ENCODE peak calls at places on chromosomes 1 and 21, in eight cellular contexts. G, I, X, W, M, V, H and R are unnamed samples.

GRCh38 chr1:226629210-226629895 is 80.8 kb downstream of the STUM start:
- DNase-seq in V (no peak), W (no peak), M (no peak), H (no peak), I (no peak), X (no peak), G (no peak), R (no peak)

GRCh38 chr1:40583980-40584379 is 52.5 kb downstream of the ZNF684 start:
- DNase-seq in G (no peak), X (no peak), W (no peak), V (no peak), H (no peak), M (no peak), I (no peak), R (no peak)

GRCh38 chr1:239778221-239778813 is 313.4 kb upstream of the FMN2 start:
- DNase-seq in V (no peak), I (peak; percentile 30), M (no peak), G (no peak), H (no peak), X (no peak), W (peak; percentile 0), R (no peak)

GRCh38 chr1:21302747-21303715 is 12.8 kb upstream of the ECE1 start:
- DNase-seq in X (peak; percentile 93), H (no peak), I (peak; percentile 45), V (peak; percentile 90), M (no peak), G (peak; percentile 87), W (peak; percentile 85), R (peak; percentile 85)

GRCh38 chr1:163035791-163036249 is 33.3 kb upstream of the RGS4 start:
- DNase-seq in M (no peak), X (peak; percentile 96), V (peak; percentile 96), H (no peak), I (peak; percentile 98), W (peak; percentile 99), G (peak; percentile 99), R (no peak)

GRCh38 chr1:109827986-109828385 is 64.3 kb upstream of the EPS8L3 start:
- DNase-seq in I (no peak), W (no peak), M (no peak), X (no peak), V (no peak), G (no peak), H (no peak), R (no peak)

GRCh38 chr1:33344896-33345295 is 24.0 kb upstream of the A3GALT2 start:
- DNase-seq in X (no peak), V (peak; percentile 36), I (no peak), G (no peak), M (no peak), H (no peak), W (no peak), R (no peak)

GRCh38 chr1:202029171-202029665 is 18.8 kb downstream of the ELF3 start:
- DNase-seq in X (peak; percentile 90), M (no peak), W (peak; percentile 88), V (peak; percentile 89), I (peak; percentile 88), G (peak; percentile 89), H (no peak), R (no peak)

GRCh38 chr21:35231115-35231514 is 182.0 kb upstream of the RUNX1 start:
- DNase-seq in G (peak; percentile 63), X (peak; percentile 55), I (peak; percentile 62), W (peak; percentile 48), M (no peak), H (no peak), V (no peak), R (no peak)
- H3K9ac ChIP-seq in G (no peak overlapping the region), X (no peak overlapping the region), I (no peak overlapping the region), W (no peak overlapping the region), M (no peak overlapping the region), H (no peak overlapping the region), V (no peak overlapping the region), R (no peak overlapping the region)

GRCh38 chr1:153024413-153024812 is 6.6 kb upstream of the SPRR1B start:
- DNase-seq in X (no peak), W (no peak), I (no peak), V (no peak), H (no peak), G (no peak), M (no peak), R (no peak)
- H3K4me3 ChIP-seq in X (no peak overlapping the region), W (no peak overlapping the region), I (no peak overlapping the region), V (no peak overlapping the region), H (no peak overlapping the region), G (no peak overlapping the region), M (no peak overlapping the region), R (no peak overlapping the region)

GRCh38 chr1:91689586-91690481 is 189.2 kb downstream of the CDC7 start:
- DNase-seq in V (peak; percentile 34), I (no peak), G (no peak), M (no peak), W (no peak), X (no peak), H (no peak), R (no peak)
- H3K9ac ChIP-seq in V (no peak overlapping the region), I (no peak overlapping the region), G (no peak overlapping the region), M (no peak overlapping the region), W (no peak overlapping the region), X (no peak overlapping the region), H (no peak overlapping the region), R (no peak overlapping the region)

DNA sequence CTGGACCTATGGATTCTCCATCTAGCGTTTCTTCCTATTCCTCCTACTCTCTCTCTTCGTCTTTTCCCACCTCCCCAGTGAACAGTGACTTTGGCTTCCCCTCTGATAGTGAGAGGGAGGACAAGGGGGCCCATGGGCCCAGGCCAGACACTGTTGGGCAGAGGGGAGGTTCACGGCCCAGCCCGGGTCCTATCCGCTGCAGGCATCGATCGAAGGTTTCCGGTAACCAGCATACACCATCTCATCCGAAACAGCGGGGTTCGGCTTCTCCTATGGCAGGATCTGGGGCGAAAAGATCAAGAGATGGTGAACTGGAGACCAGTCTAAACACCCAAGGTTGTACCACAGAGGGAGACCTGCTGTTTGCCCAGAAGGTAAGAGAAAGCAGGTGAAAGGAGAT is 906 bp downstream of the CIART start:
- DNase-seq in I (no peak), V (no peak), W (no peak), H (no peak), G (no peak), M (no peak), X (no peak), R (no peak)
- H3K4me3 ChIP-seq in I (peak overlapping the region; percentile 86), V (peak overlapping the region; percentile 78), W (peak overlapping the region; percentile 74), H (peak overlapping the region; percentile 71), G (peak overlapping the region; percentile 89), M (peak overlapping the region; percentile 66), X (peak overlapping the region; percentile 58), R (no peak overlapping the region)

DNA sequence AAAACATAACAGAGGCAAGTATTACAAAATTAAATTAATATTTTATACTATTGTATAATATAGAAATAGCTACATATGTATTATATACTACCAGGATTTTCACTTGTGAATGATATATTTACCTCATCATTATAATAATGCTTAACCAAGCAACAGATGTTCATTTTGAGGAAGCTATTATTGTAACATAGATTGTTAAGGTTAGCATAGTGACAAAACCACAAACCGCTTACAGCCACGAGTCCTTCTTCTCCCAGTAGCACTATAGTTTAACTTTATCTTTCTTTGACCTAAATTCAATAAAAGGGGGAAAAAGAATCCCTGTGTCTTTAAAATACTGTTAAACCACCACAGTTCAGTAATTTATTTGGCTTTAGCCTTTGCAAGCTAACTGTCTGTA is 1039.4 kb upstream of the B3GALT2 start:
- DNase-seq in V (no peak), W (peak; percentile 1), M (no peak), X (no peak), G (peak; percentile 1), I (no peak), H (no peak), R (no peak)
- H3K9ac ChIP-seq in V (no peak overlapping the region), W (no peak overlapping the region), M (no peak overlapping the region), X (no peak overlapping the region), G (no peak overlapping the region), I (no peak overlapping the region), H (no peak overlapping the region), R (no peak overlapping the region)

GRCh38 chr21:26801524-26801923 is 43.7 kb downstream of the ADAMTS1 start:
- DNase-seq in W (peak; percentile 41), G (peak; percentile 52), V (peak; percentile 70), H (no peak), M (no peak), X (peak; percentile 94), I (no peak), R (no peak)
- H3K4me3 ChIP-seq in W (no peak overlapping the region), G (peak overlapping the region; percentile 34), V (peak overlapping the region; percentile 57), H (no peak overlapping the region), M (no peak overlapping the region), X (no peak overlapping the region), I (no peak overlapping the region), R (no peak overlapping the region)

DNA sequence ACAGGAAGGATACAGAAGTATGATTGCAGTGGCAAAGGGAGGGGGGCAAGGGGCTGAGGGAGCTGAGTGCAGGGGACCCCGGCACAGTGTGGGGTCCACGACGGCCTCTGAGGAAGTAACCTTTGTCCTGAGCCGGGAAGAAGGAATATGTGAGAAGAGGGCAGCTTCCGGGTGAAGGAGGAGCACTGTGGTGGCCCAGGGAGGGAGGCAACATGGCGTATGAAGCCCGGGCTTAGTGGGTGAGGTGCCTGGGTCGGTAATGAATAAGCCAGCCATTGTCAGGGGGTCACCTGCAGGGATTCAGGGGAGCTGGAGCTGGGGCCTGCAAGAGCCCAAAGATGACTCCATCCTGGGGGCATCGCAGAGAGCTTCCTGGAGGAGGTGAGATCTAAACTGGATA is 200.4 kb downstream of the FOXD2 start:
- DNase-seq in M (no peak), H (no peak), X (no peak), I (no peak), G (no peak), W (no peak), V (no peak), R (no peak)
- H3K9ac ChIP-seq in M (no peak overlapping the region), H (no peak overlapping the region), X (no peak overlapping the region), I (no peak overlapping the region), G (no peak overlapping the region), W (no peak overlapping the region), V (no peak overlapping the region), R (no peak overlapping the region)

GRCh38 chr1:80251591-80251990 is 1245.1 kb upstream of the ADGRL4 start:
- DNase-seq in H (no peak), V (no peak), W (no peak), I (no peak), G (no peak), M (no peak), X (no peak), R (no peak)
- H3K4me3 ChIP-seq in H (no peak overlapping the region), V (no peak overlapping the region), W (no peak overlapping the region), I (no peak overlapping the region), G (no peak overlapping the region), M (no peak overlapping the region), X (no peak overlapping the region), R (no peak overlapping the region)

GRCh38 chr1:10109372-10109771 is 76.6 kb downstream of the UBE4B start:
- DNase-seq in X (no peak), G (peak; percentile 6), V (no peak), W (no peak), H (no peak), I (no peak), M (no peak), R (no peak)
- H3K9ac ChIP-seq in X (no peak overlapping the region), G (no peak overlapping the region), V (no peak overlapping the region), W (peak overlapping the region; percentile 64), H (no peak overlapping the region), I (no peak overlapping the region), M (no peak overlapping the region), R (no peak overlapping the region)

GRCh38 chr21:21851205-21851604 is 853.0 kb downstream of the NCAM2 start:
- DNase-seq in X (no peak), I (no peak), M (no peak), V (no peak), G (no peak), W (no peak), H (no peak), R (no peak)
- H3K4me3 ChIP-seq in X (no peak overlapping the region), I (no peak overlapping the region), M (no peak overlapping the region), V (no peak overlapping the region), G (no peak overlapping the region), W (no peak overlapping the region), H (no peak overlapping the region), R (no peak overlapping the region)